ENCODE peak calls at places on chromosomes 1 and 21, in eight cellular contexts. Z is GM23248; K is mammary epithelial cell; V is IMR-90; W is endothelial cell of umbilical vein; X is CD8-positive, alpha-beta memory T cell; S is Peyer's patch; A is GM23338. D is an unnamed sample.

GRCh38 chr1:202252271-202252670 is 58.7 kb downstream of the LGR6 start:
- DNase-seq in Z (no peak), K (no peak), V (no peak), W (no peak), X (no peak), S (peak; percentile 7), A (no peak), D (no peak)

GRCh38 chr1:196573226-196573625 is 35.0 kb downstream of the KCNT2 start:
- DNase-seq in Z (no peak), K (no peak), V (no peak), W (no peak), X (no peak), S (no peak), A (no peak), D (no peak)

GRCh38 chr1:117060441-117061317 is 553 bp downstream of the TTF2 start:
- DNase-seq in Z (peak; percentile 62), K (peak; percentile 78), V (peak; percentile 34), W (peak; percentile 40), X (no peak), S (no peak), A (peak; percentile 51), D (peak; percentile 32)

GRCh38 chr1:231139659-231140650 is 21.9 kb upstream of the TRIM67 start:
- DNase-seq in Z (peak; percentile 74), K (peak; percentile 48), V (peak; percentile 82), W (no peak), X (no peak), S (no peak), A (no peak), D (peak; percentile 27)

GRCh38 chr1:91171906-91172305 is 150.1 kb upstream of the ZNF644 start:
- DNase-seq in Z (no peak), K (no peak), V (no peak), W (no peak), X (no peak), S (no peak), A (no peak), D (no peak)

GRCh38 chr1:209421186-209421585 is 162.3 kb upstream of the CAMK1G start:
- DNase-seq in Z (no peak), K (peak; percentile 76), V (no peak), W (no peak), X (no peak), S (no peak), A (no peak), D (no peak)

GRCh38 chr1:24161270-24161669 is 18.3 kb upstream of the IL22RA1 start:
- DNase-seq in Z (no peak), K (no peak), V (no peak), W (no peak), X (no peak), S (peak; percentile 60), A (no peak), D (no peak)

GRCh38 chr1:195082183-195082582 is 1526.1 kb downstream of the KCNT2 start:
- DNase-seq in Z (peak; percentile 13), K (peak; percentile 12), V (peak; percentile 20), W (no peak), X (no peak), S (no peak), A (no peak), D (no peak)

GRCh38 chr1:206786212-206786886 is 14.1 kb upstream of the IL10 start:
- DNase-seq in Z (no peak), K (no peak), V (no peak), W (no peak), X (no peak), S (no peak), A (no peak), D (no peak)

GRCh38 chr1:202915146-202915545 is 11.9 kb downstream of the KLHL12 start:
- DNase-seq in Z (no peak), K (no peak), V (no peak), W (no peak), X (no peak), S (no peak), A (no peak), D (no peak)

GRCh38 chr1:22752339-22752738 is 41.7 kb downstream of the EPHB2 start:
- DNase-seq in Z (no peak), K (no peak), V (no peak), W (no peak), X (no peak), S (no peak), A (no peak), D (no peak)

GRCh38 chr1:65049941-65050713 is 83.8 kb upstream of the JAK1 start:
- DNase-seq in Z (no peak), K (no peak), V (no peak), W (no peak), X (no peak), S (no peak), A (no peak), D (no peak)

GRCh38 chr21:44397431-44398031 is 44.1 kb downstream of the TRPM2 start:
- DNase-seq in Z (no peak), K (no peak), V (no peak), W (no peak), X (no peak), S (peak; percentile 32), A (peak; percentile 19), D (peak; percentile 71)
- H3K27ac ChIP-seq in Z (no peak overlapping the region), K (no peak overlapping the region), V (no peak overlapping the region), W (no peak overlapping the region), X (no peak overlapping the region), S (no peak overlapping the region), A (no peak overlapping the region), D (no peak overlapping the region)

GRCh38 chr1:236168716-236169429 is 26.5 kb downstream of the GPR137B start:
- DNase-seq in Z (peak; percentile 47), K (no peak), V (peak; percentile 53), W (peak; percentile 44), X (no peak), S (peak; percentile 66), A (peak; percentile 62), D (peak; percentile 65)
- H3K36me3 ChIP-seq in Z (no peaks in the 10 kb centered on the region), K (no peaks in the 10 kb centered on the region), V (no peaks in the 10 kb centered on the region), W (peaks cover 2% of the 10 kb centered on the region), X (no peaks in the 10 kb centered on the region), S (no peaks in the 10 kb centered on the region), A (no peaks in the 10 kb centered on the region), D (no peaks in the 10 kb centered on the region)

GRCh38 chr21:35615325-35615724 is 445.0 kb downstream of the SETD4 start:
- DNase-seq in Z (no peak), K (no peak), V (no peak), W (no peak), X (no peak), S (no peak), A (no peak), D (no peak)
- H3K27ac ChIP-seq in Z (no peak overlapping the region), K (peak overlapping the region; percentile 69), V (no peak overlapping the region), W (no peak overlapping the region), X (no peak overlapping the region), S (no peak overlapping the region), A (no peak overlapping the region), D (no peak overlapping the region)

GRCh38 chr1:187959062-187959461 is 1130.3 kb downstream of the PLA2G4A start:
- DNase-seq in Z (no peak), K (no peak), V (no peak), W (no peak), X (no peak), S (no peak), A (no peak), D (no peak)

GRCh38 chr1:187960125-187960638 is 1131.4 kb downstream of the PLA2G4A start:
- DNase-seq in Z (no peak), K (no peak), V (no peak), W (no peak), X (no peak), S (no peak), A (no peak), D (no peak)

GRCh38 chr1:187961895-187962294 is 1133.1 kb downstream of the PLA2G4A start:
- DNase-seq in Z (no peak), K (no peak), V (no peak), W (no peak), X (no peak), S (no peak), A (peak; percentile 39), D (no peak)

GRCh38 chr1:187956975-187957374 is 1128.2 kb downstream of the PLA2G4A start:
- DNase-seq in Z (no peak), K (no peak), V (no peak), W (no peak), X (no peak), S (no peak), A (no peak), D (no peak)

GRCh38 chr1:187958207-187958606 is 1129.5 kb downstream of the PLA2G4A start:
- DNase-seq in Z (no peak), K (no peak), V (no peak), W (no peak), X (no peak), S (no peak), A (no peak), D (no peak)
- H3K36me3 ChIP-seq in Z (no peaks in the 10 kb centered on the region), K (no peaks in the 10 kb centered on the region), V (no peaks in the 10 kb centered on the region), W (no peaks in the 10 kb centered on the region), X (no peaks in the 10 kb centered on the region), S (no peaks in the 10 kb centered on the region), A (no peaks in the 10 kb centered on the region), D (no peaks in the 10 kb centered on the region)

D was measured in upper lobe of left lung.